ENCODE peak calls at places on chromosomes 6 and 20, in ten cellular contexts. One of them, this sample, is unnamed.

GRCh38 chr6:6319947-6320811 is at the start of gene F13A1:
- DNase-seq in psoas muscle: peak; percentile 63
- DNase-seq in neural crest cell: no peak
- DNase-seq in kidney epithelial cell: no peak
- DNase-seq in adrenal gland: peak; percentile 25
- DNase-seq in brain microvascular endothelial cell: no peak
- DNase-seq in mesothelial cell of epicardium: no peak
- DNase-seq in nephron progenitor cell: peak; percentile 30
- DNase-seq in H9: peak; percentile 71
- DNase-seq in AG09309: no peak
- DNase-seq in this sample: no peak

GRCh38 chr6:34457392-34457746 is 8.5 kb upstream of the PACSIN1 start:
- DNase-seq in psoas muscle: no peak
- DNase-seq in neural crest cell: no peak
- DNase-seq in kidney epithelial cell: no peak
- DNase-seq in adrenal gland: no peak
- DNase-seq in brain microvascular endothelial cell: no peak
- DNase-seq in mesothelial cell of epicardium: no peak
- DNase-seq in nephron progenitor cell: no peak
- DNase-seq in H9: no peak
- DNase-seq in AG09309: no peak
- DNase-seq in this sample: no peak

GRCh38 chr6:27891300-27891913 is 20.8 kb downstream of the OR2B2 start:
- DNase-seq in psoas muscle: no peak
- DNase-seq in neural crest cell: no peak
- DNase-seq in kidney epithelial cell: no peak
- DNase-seq in adrenal gland: no peak
- DNase-seq in brain microvascular endothelial cell: no peak
- DNase-seq in mesothelial cell of epicardium: no peak
- DNase-seq in nephron progenitor cell: no peak
- DNase-seq in H9: no peak
- DNase-seq in AG09309: no peak
- DNase-seq in this sample: no peak

GRCh38 chr6:25886066-25886465 is 12.0 kb upstream of the SLC17A3 start:
- DNase-seq in psoas muscle: no peak
- DNase-seq in neural crest cell: no peak
- DNase-seq in kidney epithelial cell: no peak
- DNase-seq in adrenal gland: no peak
- DNase-seq in brain microvascular endothelial cell: no peak
- DNase-seq in mesothelial cell of epicardium: no peak
- DNase-seq in nephron progenitor cell: no peak
- DNase-seq in H9: no peak
- DNase-seq in AG09309: no peak
- DNase-seq in this sample: no peak

GRCh38 chr20:32685541-32686529 is 12.1 kb upstream of the C20orf203 start:
- DNase-seq in psoas muscle: no peak
- DNase-seq in neural crest cell: no peak
- DNase-seq in kidney epithelial cell: no peak
- DNase-seq in adrenal gland: no peak
- DNase-seq in brain microvascular endothelial cell: peak; percentile 12
- DNase-seq in mesothelial cell of epicardium: peak; percentile 72
- DNase-seq in nephron progenitor cell: no peak
- DNase-seq in H9: no peak
- DNase-seq in AG09309: peak; percentile 84
- DNase-seq in this sample: no peak

GRCh38 chr6:150345786-150346185 is 23.0 kb upstream of the IYD start:
- DNase-seq in psoas muscle: no peak
- DNase-seq in neural crest cell: no peak
- DNase-seq in kidney epithelial cell: no peak
- DNase-seq in adrenal gland: no peak
- DNase-seq in brain microvascular endothelial cell: no peak
- DNase-seq in mesothelial cell of epicardium: no peak
- DNase-seq in nephron progenitor cell: no peak
- DNase-seq in H9: no peak
- DNase-seq in AG09309: no peak
- DNase-seq in this sample: no peak

GRCh38 chr6:89952361-89952680 is 58.1 kb downstream of the GJA10 start:
- DNase-seq in psoas muscle: no peak
- DNase-seq in neural crest cell: no peak
- DNase-seq in kidney epithelial cell: no peak
- DNase-seq in adrenal gland: no peak
- DNase-seq in brain microvascular endothelial cell: no peak
- DNase-seq in mesothelial cell of epicardium: no peak
- DNase-seq in nephron progenitor cell: no peak
- DNase-seq in H9: no peak
- DNase-seq in AG09309: no peak
- DNase-seq in this sample: no peak

GRCh38 chr6:3607171-3607570 is 144.3 kb downstream of the PXDC1 start:
- DNase-seq in psoas muscle: no peak
- DNase-seq in neural crest cell: no peak
- DNase-seq in kidney epithelial cell: no peak
- DNase-seq in adrenal gland: no peak
- DNase-seq in brain microvascular endothelial cell: no peak
- DNase-seq in mesothelial cell of epicardium: peak; percentile 22
- DNase-seq in nephron progenitor cell: no peak
- DNase-seq in H9: no peak
- DNase-seq in AG09309: no peak
- DNase-seq in this sample: no peak

GRCh38 chr6:3523288-3523670 is 66.4 kb upstream of the SLC22A23 start:
- DNase-seq in psoas muscle: no peak
- DNase-seq in neural crest cell: no peak
- DNase-seq in kidney epithelial cell: no peak
- DNase-seq in adrenal gland: no peak
- DNase-seq in brain microvascular endothelial cell: no peak
- DNase-seq in mesothelial cell of epicardium: no peak
- DNase-seq in nephron progenitor cell: no peak
- DNase-seq in H9: no peak
- DNase-seq in AG09309: no peak
- DNase-seq in this sample: no peak

GRCh38 chr6:5260111-5260620 is 584 bp downstream of the LYRM4 start:
- DNase-seq in psoas muscle: peak; percentile 77
- DNase-seq in neural crest cell: peak; percentile 31
- DNase-seq in kidney epithelial cell: peak; percentile 39
- DNase-seq in adrenal gland: peak; percentile 50
- DNase-seq in brain microvascular endothelial cell: peak; percentile 51
- DNase-seq in mesothelial cell of epicardium: peak; percentile 56
- DNase-seq in nephron progenitor cell: peak; percentile 44
- DNase-seq in H9: peak; percentile 79
- DNase-seq in AG09309: peak; percentile 5
- DNase-seq in this sample: no peak

GRCh38 chr6:128807577-128807976 is 75.4 kb upstream of the LAMA2 start:
- DNase-seq in psoas muscle: no peak
- DNase-seq in neural crest cell: no peak
- DNase-seq in kidney epithelial cell: peak; percentile 21
- DNase-seq in adrenal gland: no peak
- DNase-seq in brain microvascular endothelial cell: no peak
- DNase-seq in mesothelial cell of epicardium: no peak
- DNase-seq in nephron progenitor cell: no peak
- DNase-seq in H9: no peak
- DNase-seq in AG09309: no peak
- DNase-seq in this sample: no peak

GRCh38 chr6:146913842-146914562 is 290.2 kb upstream of the STXBP5 start:
- DNase-seq in psoas muscle: peak; percentile 67
- DNase-seq in neural crest cell: peak; percentile 31
- DNase-seq in kidney epithelial cell: peak; percentile 99
- DNase-seq in adrenal gland: peak; percentile 93
- DNase-seq in brain microvascular endothelial cell: peak; percentile 99
- DNase-seq in mesothelial cell of epicardium: peak; percentile 70
- DNase-seq in nephron progenitor cell: peak; percentile 52
- DNase-seq in H9: peak; percentile 89
- DNase-seq in AG09309: peak; percentile 98
- DNase-seq in this sample: peak; percentile 88

GRCh38 chr20:17738154-17738553 is 38.4 kb downstream of the BANF2 start:
- DNase-seq in psoas muscle: no peak
- DNase-seq in neural crest cell: no peak
- DNase-seq in kidney epithelial cell: no peak
- DNase-seq in adrenal gland: no peak
- DNase-seq in brain microvascular endothelial cell: no peak
- DNase-seq in mesothelial cell of epicardium: no peak
- DNase-seq in nephron progenitor cell: no peak
- DNase-seq in H9: no peak
- DNase-seq in AG09309: no peak
- DNase-seq in this sample: no peak

GRCh38 chr6:122289721-122290501 is 109.5 kb upstream of the HSF2 start:
- DNase-seq in psoas muscle: no peak
- DNase-seq in neural crest cell: no peak
- DNase-seq in kidney epithelial cell: no peak
- DNase-seq in adrenal gland: no peak
- DNase-seq in brain microvascular endothelial cell: peak; percentile 9
- DNase-seq in mesothelial cell of epicardium: no peak
- DNase-seq in nephron progenitor cell: no peak
- DNase-seq in H9: no peak
- DNase-seq in AG09309: peak; percentile 4
- DNase-seq in this sample: no peak

GRCh38 chr6:50602191-50602810 is 111.0 kb upstream of the TFAP2D start:
- DNase-seq in psoas muscle: no peak
- DNase-seq in neural crest cell: no peak
- DNase-seq in kidney epithelial cell: no peak
- DNase-seq in adrenal gland: no peak
- DNase-seq in brain microvascular endothelial cell: peak; percentile 31
- DNase-seq in mesothelial cell of epicardium: no peak
- DNase-seq in nephron progenitor cell: peak; percentile 20
- DNase-seq in H9: no peak
- DNase-seq in AG09309: no peak
- DNase-seq in this sample: no peak

GRCh38 chr20:63097336-63097831 is 90.6 kb upstream of the BHLHE23 start:
- DNase-seq in psoas muscle: peak; percentile 26
- DNase-seq in neural crest cell: no peak
- DNase-seq in kidney epithelial cell: no peak
- DNase-seq in adrenal gland: no peak
- DNase-seq in brain microvascular endothelial cell: no peak
- DNase-seq in mesothelial cell of epicardium: no peak
- DNase-seq in nephron progenitor cell: peak; percentile 0
- DNase-seq in H9: peak; percentile 20
- DNase-seq in AG09309: no peak
- DNase-seq in this sample: no peak

GRCh38 chr6:7787137-7787575 is 61.3 kb downstream of the BMP6 start:
- DNase-seq in psoas muscle: no peak
- DNase-seq in neural crest cell: no peak
- DNase-seq in kidney epithelial cell: no peak
- DNase-seq in adrenal gland: peak; percentile 32
- DNase-seq in brain microvascular endothelial cell: peak; percentile 9
- DNase-seq in mesothelial cell of epicardium: no peak
- DNase-seq in nephron progenitor cell: no peak
- DNase-seq in H9: no peak
- DNase-seq in AG09309: peak; percentile 64
- DNase-seq in this sample: no peak

DNA sequence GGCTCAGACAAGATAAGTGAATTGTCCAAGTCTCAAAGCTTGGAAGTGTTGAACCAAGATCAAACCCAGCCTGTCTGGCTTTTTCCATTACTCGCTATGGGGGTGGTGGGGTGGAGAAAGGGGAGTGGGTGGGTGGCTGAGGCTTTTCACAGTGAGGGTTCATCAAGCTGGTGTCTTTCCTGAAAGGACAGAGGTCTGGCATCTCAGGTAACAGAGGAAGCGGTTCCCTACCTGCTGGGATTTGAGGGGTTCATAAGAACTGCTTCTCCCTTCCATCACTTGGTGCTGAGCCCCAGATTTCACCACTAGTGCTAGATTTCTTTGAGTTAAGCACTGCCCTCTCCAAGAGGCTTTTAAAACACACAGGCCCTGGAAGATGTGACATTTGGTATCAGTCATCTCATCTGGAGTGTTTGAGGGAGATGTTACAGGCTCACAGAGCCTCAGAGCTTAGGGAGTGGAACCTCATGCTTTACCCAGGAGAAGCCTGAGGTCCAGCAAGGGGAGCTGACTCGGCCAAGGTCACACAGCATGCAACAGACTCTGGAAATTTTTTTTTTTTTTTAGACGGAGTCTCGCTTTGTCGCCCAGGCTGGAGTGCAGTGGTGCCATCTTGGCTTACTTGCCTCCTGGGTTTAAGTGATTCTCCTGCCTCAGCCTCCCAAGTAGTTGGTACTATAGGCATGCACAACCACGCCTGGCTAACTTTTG is 6.0 kb upstream of the VEGFA start:
- DNase-seq in psoas muscle: no peak
- DNase-seq in neural crest cell: no peak
- DNase-seq in kidney epithelial cell: no peak
- DNase-seq in adrenal gland: peak; percentile 9
- DNase-seq in brain microvascular endothelial cell: no peak
- DNase-seq in mesothelial cell of epicardium: no peak
- DNase-seq in nephron progenitor cell: no peak
- DNase-seq in H9: no peak
- DNase-seq in AG09309: no peak
- DNase-seq in this sample: no peak
- TF ChIP-seq CTCF in psoas muscle: no peak
- TF ChIP-seq CTCF in neural crest cell: no peak
- TF ChIP-seq CTCF in kidney epithelial cell: no peak
- TF ChIP-seq CTCF in adrenal gland: no peak
- TF ChIP-seq CTCF in brain microvascular endothelial cell: no peak
- TF ChIP-seq CTCF in mesothelial cell of epicardium: no peak
- TF ChIP-seq CTCF in nephron progenitor cell: no peak
- TF ChIP-seq CTCF in H9: no peak
- TF ChIP-seq CTCF in AG09309: no peak
- TF ChIP-seq CTCF in this sample: no peak

GRCh38 chr6:105363100-105363754 is 39.7 kb downstream of the PREP start:
- DNase-seq in psoas muscle: no peak
- DNase-seq in neural crest cell: no peak
- DNase-seq in kidney epithelial cell: no peak
- DNase-seq in adrenal gland: no peak
- DNase-seq in brain microvascular endothelial cell: peak; percentile 17
- DNase-seq in mesothelial cell of epicardium: no peak
- DNase-seq in nephron progenitor cell: no peak
- DNase-seq in H9: no peak
- DNase-seq in AG09309: no peak
- DNase-seq in this sample: no peak
- TF ChIP-seq CTCF in psoas muscle: peak; percentile 36
- TF ChIP-seq CTCF in neural crest cell: peak; percentile 67
- TF ChIP-seq CTCF in kidney epithelial cell: peak; percentile 35
- TF ChIP-seq CTCF in adrenal gland: no peak
- TF ChIP-seq CTCF in brain microvascular endothelial cell: peak; percentile 55
- TF ChIP-seq CTCF in mesothelial cell of epicardium: no peak
- TF ChIP-seq CTCF in nephron progenitor cell: no peak
- TF ChIP-seq CTCF in H9: peak; percentile 58
- TF ChIP-seq CTCF in AG09309: peak; percentile 47
- TF ChIP-seq CTCF in this sample: no peak

GRCh38 chr6:134577998-134578397 is 260.1 kb upstream of the SGK1 start:
- DNase-seq in psoas muscle: no peak
- DNase-seq in neural crest cell: no peak
- DNase-seq in kidney epithelial cell: no peak
- DNase-seq in adrenal gland: no peak
- DNase-seq in brain microvascular endothelial cell: peak; percentile 15
- DNase-seq in mesothelial cell of epicardium: no peak
- DNase-seq in nephron progenitor cell: no peak
- DNase-seq in H9: no peak
- DNase-seq in AG09309: no peak
- DNase-seq in this sample: no peak
- TF ChIP-seq CTCF in psoas muscle: no peak
- TF ChIP-seq CTCF in neural crest cell: no peak
- TF ChIP-seq CTCF in kidney epithelial cell: peak; percentile 10
- TF ChIP-seq CTCF in adrenal gland: no peak
- TF ChIP-seq CTCF in brain microvascular endothelial cell: peak; percentile 62
- TF ChIP-seq CTCF in mesothelial cell of epicardium: no peak
- TF ChIP-seq CTCF in nephron progenitor cell: no peak
- TF ChIP-seq CTCF in H9: peak; percentile 45
- TF ChIP-seq CTCF in AG09309: peak; percentile 12
- TF ChIP-seq CTCF in this sample: no peak

DNA sequence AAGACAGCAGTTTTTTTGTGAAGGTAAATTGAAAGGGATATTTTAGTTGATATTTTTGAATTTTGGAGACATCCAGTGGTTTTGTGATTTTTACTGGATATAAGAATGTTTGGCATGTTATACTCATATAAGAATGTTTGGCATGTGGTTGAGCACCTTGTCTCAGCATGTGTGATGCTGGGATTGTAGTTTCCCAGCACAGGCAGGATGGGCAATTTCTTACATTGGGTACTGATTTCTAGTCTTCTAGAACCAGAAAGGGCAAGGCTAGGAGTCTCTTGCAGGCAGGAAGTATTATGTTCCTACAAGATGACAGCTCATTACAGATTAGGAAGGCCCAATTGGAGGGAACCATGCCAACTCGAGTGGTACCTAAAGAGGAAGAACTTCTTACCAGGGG is 377.7 kb downstream of the UTRN start:
- DNase-seq in psoas muscle: no peak
- DNase-seq in neural crest cell: no peak
- DNase-seq in kidney epithelial cell: no peak
- DNase-seq in adrenal gland: no peak
- DNase-seq in brain microvascular endothelial cell: no peak
- DNase-seq in mesothelial cell of epicardium: no peak
- DNase-seq in nephron progenitor cell: no peak
- DNase-seq in H9: no peak
- DNase-seq in AG09309: no peak
- DNase-seq in this sample: no peak
- TF ChIP-seq CTCF in psoas muscle: no peak
- TF ChIP-seq CTCF in neural crest cell: no peak
- TF ChIP-seq CTCF in kidney epithelial cell: no peak
- TF ChIP-seq CTCF in adrenal gland: no peak
- TF ChIP-seq CTCF in brain microvascular endothelial cell: no peak
- TF ChIP-seq CTCF in mesothelial cell of epicardium: no peak
- TF ChIP-seq CTCF in nephron progenitor cell: no peak
- TF ChIP-seq CTCF in H9: no peak
- TF ChIP-seq CTCF in AG09309: no peak
- TF ChIP-seq CTCF in this sample: no peak